ENCODE peak calls at places on chromosomes 12 and 14, in seven cellular contexts. J, C, F, A, B, O and S are unnamed samples.

GRCh38 chr14:22865424-22866215 is 5.9 kb upstream of the LRP10 start:
- DNase-seq in B (no peak), A (no peak), O (no peak), J (peak; percentile 53), F (no peak), C (no peak), S (no peak)

GRCh38 chr12:123499332-123499731 is 34.2 kb downstream of the RILPL1 start:
- DNase-seq in J (no peak), B (no peak), F (no peak), O (no peak), A (no peak), C (no peak), S (no peak)

GRCh38 chr12:64603183-64603841 is 7.0 kb upstream of the RASSF3 start:
- DNase-seq in O (no peak), A (no peak), J (no peak), B (no peak), F (no peak), C (no peak), S (no peak)

GRCh38 chr12:90816353-90817089 is 138.5 kb downstream of the CCER1 start:
- DNase-seq in B (no peak), J (no peak), A (no peak), C (no peak), O (no peak), F (no peak), S (no peak)

GRCh38 chr12:11814362-11814761 is 164.9 kb downstream of the ETV6 start:
- DNase-seq in A (no peak), J (no peak), B (no peak), O (no peak), C (no peak), F (no peak), S (no peak)

GRCh38 chr12:96710127-96710745 is 196.8 kb upstream of the NEDD1 start:
- DNase-seq in A (no peak), C (no peak), B (no peak), O (no peak), J (no peak), F (no peak), S (no peak)

GRCh38 chr14:93239869-93240677 is 33.0 kb downstream of the UBR7 start:
- DNase-seq in J (no peak), F (peak; percentile 67), B (no peak), A (no peak), C (no peak), O (no peak), S (no peak)

GRCh38 chr14:64758025-64758521 is 53.8 kb downstream of the PLEKHG3 start:
- DNase-seq in J (peak; percentile 44), A (no peak), B (no peak), O (peak; percentile 58), F (no peak), C (no peak), S (no peak)

GRCh38 chr12:57517187-57517586 is 3.1 kb downstream of the DDIT3 start:
- DNase-seq in A (no peak), J (no peak), C (peak; percentile 36), F (peak; percentile 28), B (no peak), O (no peak), S (no peak)

GRCh38 chr14:58882577-58883018 is 244.8 kb downstream of the DACT1 start:
- DNase-seq in O (no peak), C (no peak), A (no peak), F (no peak), J (no peak), B (no peak), S (no peak)

GRCh38 chr14:66330916-66331315 is 155.3 kb upstream of the CCDC196 start:
- DNase-seq in J (no peak), O (peak; percentile 45), F (no peak), B (no peak), C (peak; percentile 68), A (no peak), S (no peak)

GRCh38 chr14:68952544-68953535 is 26.3 kb downstream of the ACTN1 start:
- DNase-seq in B (peak; percentile 59), A (peak; percentile 43), O (peak; percentile 68), C (no peak), J (no peak), F (no peak), S (no peak)

DNA sequence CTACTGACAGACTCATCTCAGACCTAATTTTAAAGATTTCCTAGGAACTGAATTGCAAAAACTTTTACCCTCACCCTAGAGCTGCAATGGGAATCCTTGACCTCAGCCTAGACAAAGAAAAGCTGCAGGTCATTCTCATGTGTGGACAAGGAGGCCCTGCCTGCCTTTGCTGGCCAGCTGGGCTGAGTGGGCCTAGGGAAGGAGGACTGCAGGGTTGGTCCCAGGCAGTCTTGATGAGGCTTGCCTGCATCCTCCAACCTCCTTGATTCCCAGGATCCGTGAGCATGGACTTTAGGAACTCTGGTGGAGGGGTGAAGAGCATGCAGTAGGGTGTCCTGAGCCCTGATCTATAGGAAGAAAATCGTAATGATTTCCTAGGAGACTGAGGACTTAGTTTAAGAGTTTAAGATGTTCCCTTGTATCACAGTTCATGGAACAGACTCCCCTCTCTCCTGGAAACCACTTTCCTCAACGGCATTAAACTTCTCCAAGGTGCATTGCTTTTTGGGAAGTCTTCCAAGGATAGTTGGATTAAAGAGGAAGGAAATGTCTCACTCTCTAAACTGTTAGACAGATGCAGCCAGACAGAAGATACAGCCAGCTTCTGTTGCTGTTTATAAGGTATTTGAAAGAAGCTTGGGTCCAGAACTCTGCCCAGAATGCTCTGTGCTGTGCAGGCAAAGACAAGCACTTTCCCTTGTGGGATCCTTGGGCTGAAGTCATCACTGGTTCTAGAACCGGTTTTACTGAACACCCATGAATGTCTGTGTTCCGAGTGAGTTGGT is 55.4 kb upstream of the DDX11 start:
- DNase-seq in A (no peak), J (no peak), F (no peak), C (no peak), O (no peak), B (no peak), S (no peak)
- H3K4me1 ChIP-seq in A (no peaks in the 10 kb centered on the region), J (no peaks in the 10 kb centered on the region), F (peaks cover 18% of the 10 kb centered on the region), C (no peaks in the 10 kb centered on the region), O (no peaks in the 10 kb centered on the region), B (no peaks in the 10 kb centered on the region), S (no peaks in the 10 kb centered on the region)

GRCh38 chr12:69475237-69475984 is 5.2 kb downstream of the FRS2 start:
- DNase-seq in O (no peak), F (no peak), J (no peak), A (no peak), B (no peak), C (no peak), S (no peak)

GRCh38 chr12:69471667-69472385 is 1.6 kb downstream of the FRS2 start:
- DNase-seq in J (no peak), O (no peak), B (no peak), C (no peak), F (no peak), A (no peak), S (no peak)

GRCh38 chr12:69476276-69477017 is 6.3 kb downstream of the FRS2 start:
- DNase-seq in O (no peak), F (no peak), B (no peak), A (no peak), J (no peak), C (no peak), S (no peak)

GRCh38 chr12:69470189-69471094 is at the start of gene FRS2:
- DNase-seq in F (peak; percentile 38), B (peak; percentile 91), A (peak; percentile 82), C (peak; percentile 93), O (peak; percentile 92), J (peak; percentile 97), S (peak; percentile 85)

GRCh38 chr12:69473229-69473628 is 3.0 kb downstream of the FRS2 start:
- DNase-seq in J (no peak), B (no peak), C (no peak), O (no peak), F (no peak), A (no peak), S (no peak)
- H3K4me1 ChIP-seq in J (peaks cover 19% of the 10 kb centered on the region), B (peaks cover 73% of the 10 kb centered on the region), C (peaks cover 63% of the 10 kb centered on the region), O (peaks cover 13% of the 10 kb centered on the region), F (peaks cover 51% of the 10 kb centered on the region), A (peaks cover 31% of the 10 kb centered on the region), S (no peaks in the 10 kb centered on the region)

GRCh38 chr12:105742567-105742874 is 396.2 kb downstream of the NUAK1 start:
- DNase-seq in O (no peak), A (no peak), C (no peak), F (no peak), B (no peak), J (no peak), S (no peak)
- H3K4me1 ChIP-seq in O (peaks cover 8% of the 10 kb centered on the region), A (peaks cover 7% of the 10 kb centered on the region), C (peaks cover 18% of the 10 kb centered on the region), F (no peaks in the 10 kb centered on the region), B (peaks cover 54% of the 10 kb centered on the region), J (peaks cover 16% of the 10 kb centered on the region), S (no peaks in the 10 kb centered on the region)

DNA sequence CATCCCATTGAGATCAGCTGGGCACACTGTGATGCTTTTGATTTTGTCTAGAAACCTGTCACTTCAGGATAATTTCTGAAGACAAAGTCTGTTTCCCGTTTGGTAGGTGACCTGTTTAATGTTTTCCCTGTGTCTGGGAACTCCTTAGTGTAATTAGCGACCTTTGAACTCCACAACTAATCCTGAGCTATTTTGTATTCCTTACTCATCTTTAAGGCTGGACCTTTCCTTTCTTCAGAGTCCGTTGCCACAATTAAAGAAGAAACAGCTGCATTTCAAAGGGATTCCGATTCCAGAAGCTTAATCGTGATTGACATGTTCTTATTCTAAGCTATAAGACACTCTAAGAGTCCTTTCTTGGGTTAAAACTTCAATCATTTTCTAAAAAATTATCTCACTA is 22.0 kb downstream of the AP5M1 start:
- DNase-seq in C (no peak), J (no peak), B (no peak), O (no peak), A (no peak), F (no peak), S (no peak)
- H3K4me1 ChIP-seq in C (no peaks in the 10 kb centered on the region), J (no peaks in the 10 kb centered on the region), B (no peaks in the 10 kb centered on the region), O (no peaks in the 10 kb centered on the region), A (no peaks in the 10 kb centered on the region), F (no peaks in the 10 kb centered on the region), S (no peaks in the 10 kb centered on the region)

GRCh38 chr14:103628684-103629502 is at the start of gene KLC1:
- DNase-seq in B (peak; percentile 89), F (no peak), A (peak; percentile 81), J (peak; percentile 96), O (peak; percentile 89), C (peak; percentile 89), S (peak; percentile 80)
- H3K4me1 ChIP-seq in B (peaks cover 86% of the 10 kb centered on the region), F (peaks cover 14% of the 10 kb centered on the region), A (peaks cover 46% of the 10 kb centered on the region), J (no peaks in the 10 kb centered on the region), O (peaks cover 9% of the 10 kb centered on the region), C (peaks cover 46% of the 10 kb centered on the region), S (peaks cover 69% of the 10 kb centered on the region)

DNA sequence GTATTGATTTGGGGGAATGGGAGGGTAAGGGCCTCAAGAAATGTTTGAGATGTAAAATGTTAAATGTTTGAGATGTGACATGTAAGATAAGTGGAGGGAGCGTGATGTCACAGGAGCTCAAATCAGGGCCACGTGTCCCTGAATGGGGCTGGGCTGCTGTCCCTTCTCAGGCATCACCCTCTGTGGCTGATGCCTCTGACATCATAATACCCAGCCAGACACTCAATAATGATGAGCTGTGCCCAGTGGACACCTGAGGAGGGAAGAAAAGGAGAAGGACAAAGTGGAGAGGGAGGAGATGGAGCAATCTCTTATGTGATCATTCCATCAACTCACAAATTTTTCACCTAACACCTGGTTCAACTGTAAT is 120.8 kb downstream of the SAMD4A start:
- DNase-seq in F (no peak), C (no peak), B (peak; percentile 36), O (no peak), A (no peak), J (no peak), S (no peak)
- H3K4me1 ChIP-seq in F (no peaks in the 10 kb centered on the region), C (peaks cover 39% of the 10 kb centered on the region), B (peaks cover 98% of the 10 kb centered on the region), O (peaks cover 15% of the 10 kb centered on the region), A (no peaks in the 10 kb centered on the region), J (peaks cover 23% of the 10 kb centered on the region), S (no peaks in the 10 kb centered on the region)